ENCODE peak calls at places on chromosome 7, in ten cellular contexts. O, I, U, K, S, G, Z, Y, B and C are unnamed samples.
A peak's percentile ranks its signal among the peaks of the same experiment; 100 is the strongest.

GRCh38 chr7:13742719-13743640 is 246.5 kb downstream of the ETV1 start:
- DNase-seq in S (no peak), U (peak; percentile 14), O (no peak), I (no peak), G (peak; percentile 35), Y (peak; percentile 96), B (peak; percentile 61), Z (peak; percentile 73), K (no peak), C (no peak)

GRCh38 chr7:155384751-155385150 is 73.2 kb upstream of the EN2 start:
- DNase-seq in B (no peak), U (no peak), G (no peak), K (no peak), O (no peak), I (no peak), Z (no peak), S (no peak), Y (no peak), C (no peak)

GRCh38 chr7:120480930-120481329 is 208.0 kb downstream of the KCND2 start:
- DNase-seq in Z (no peak), G (no peak), O (no peak), Y (no peak), U (no peak), K (no peak), I (no peak), S (no peak), B (no peak), C (no peak)

GRCh38 chr7:3151784-3152183 is 108.1 kb upstream of the CARD11 start:
- DNase-seq in I (no peak), Y (no peak), U (no peak), G (no peak), Z (no peak), B (peak; percentile 74), S (no peak), O (no peak), K (no peak), C (no peak)

GRCh38 chr7:75966209-75966961 is 28.0 kb downstream of the TMEM120A start:
- DNase-seq in U (no peak), G (no peak), B (peak; percentile 44), K (no peak), Y (peak; percentile 87), S (no peak), O (no peak), I (no peak), Z (peak; percentile 65), C (no peak)

GRCh38 chr7:118753464-118753863 is 529.0 kb downstream of the ANKRD7 start:
- DNase-seq in Z (no peak), K (no peak), B (no peak), G (no peak), S (no peak), Y (peak; percentile 93), I (no peak), O (no peak), U (no peak), C (no peak)

GRCh38 chr7:38191791-38192190 is 13.7 kb downstream of the STARD3NL start:
- DNase-seq in Y (no peak), O (no peak), G (no peak), Z (no peak), I (no peak), U (no peak), K (no peak), S (no peak), B (no peak), C (no peak)

GRCh38 chr7:142717453-142717852 is 31.8 kb upstream of the PRSS1 start:
- DNase-seq in K (no peak), U (no peak), I (peak; percentile 4), O (no peak), B (no peak), Y (no peak), G (peak; percentile 35), S (peak; percentile 6), Z (no peak), C (no peak)

GRCh38 chr7:155880721-155881120 is 68.5 kb upstream of the SHH start:
- DNase-seq in S (no peak), B (no peak), I (no peak), Y (no peak), O (no peak), K (no peak), G (no peak), U (no peak), Z (no peak), C (no peak)